ENCODE peak calls at places on chromosome 18, in five cellular contexts. One of them, this sample, is unnamed.

GRCh38 chr18:28740575-28740974 is 563.6 kb upstream of the CDH2 start:
- DNase-seq in K562: no peak
- DNase-seq in PC-3: no peak
- DNase-seq in fibroblast of lung: no peak
- DNase-seq in HepG2: no peak
- DNase-seq in this sample: no peak

GRCh38 chr18:5370332-5370731 is 74.8 kb upstream of the ZBTB14 start:
- DNase-seq in K562: no peak
- DNase-seq in PC-3: no peak
- DNase-seq in fibroblast of lung: peak; percentile 14
- DNase-seq in HepG2: peak; percentile 9
- DNase-seq in this sample: no peak

GRCh38 chr18:55869965-55870585 is 282.1 kb upstream of the TCF4 start:
- DNase-seq in K562: no peak
- DNase-seq in PC-3: peak; percentile 58
- DNase-seq in fibroblast of lung: peak; percentile 41
- DNase-seq in HepG2: no peak
- DNase-seq in this sample: no peak

GRCh38 chr18:57397440-57397839 is 37.7 kb upstream of the ONECUT2 start:
- DNase-seq in K562: no peak
- DNase-seq in PC-3: peak; percentile 53
- DNase-seq in fibroblast of lung: peak; percentile 66
- DNase-seq in HepG2: no peak
- DNase-seq in this sample: no peak

GRCh38 chr18:26813043-26813442 is 52.5 kb downstream of the AQP4 start:
- DNase-seq in K562: no peak
- DNase-seq in PC-3: peak; percentile 58
- DNase-seq in fibroblast of lung: peak; percentile 3
- DNase-seq in HepG2: peak; percentile 56
- DNase-seq in this sample: peak; percentile 19

GRCh38 chr18:60122339-60122738 is 222.5 kb downstream of the PMAIP1 start:
- DNase-seq in K562: no peak
- DNase-seq in PC-3: no peak
- DNase-seq in fibroblast of lung: no peak
- DNase-seq in HepG2: no peak
- DNase-seq in this sample: no peak

GRCh38 chr18:33579147-33579867 is 1.3 kb downstream of the ASXL3 start:
- DNase-seq in K562: no peak
- DNase-seq in PC-3: no peak
- DNase-seq in fibroblast of lung: peak; percentile 23
- DNase-seq in HepG2: no peak
- DNase-seq in this sample: no peak

GRCh38 chr18:48649231-48649630 is 110.4 kb downstream of the CTIF start:
- DNase-seq in K562: no peak
- DNase-seq in PC-3: no peak
- DNase-seq in fibroblast of lung: no peak
- DNase-seq in HepG2: peak; percentile 70
- DNase-seq in this sample: no peak

GRCh38 chr18:65751145-65752085 is 603 bp downstream of the CDH7 start:
- DNase-seq in K562: no peak
- DNase-seq in PC-3: no peak
- DNase-seq in fibroblast of lung: peak; percentile 3
- DNase-seq in HepG2: no peak
- DNase-seq in this sample: no peak

GRCh38 chr18:53416985-53417384 is 807.5 kb downstream of the MBD2 start:
- DNase-seq in K562: no peak
- DNase-seq in PC-3: no peak
- DNase-seq in fibroblast of lung: peak; percentile 1
- DNase-seq in HepG2: no peak
- DNase-seq in this sample: no peak

GRCh38 chr18:56702946-56703345 is 51.8 kb downstream of the WDR7 start:
- DNase-seq in K562: peak; percentile 12
- DNase-seq in PC-3: peak; percentile 76
- DNase-seq in fibroblast of lung: peak; percentile 36
- DNase-seq in HepG2: peak; percentile 24
- DNase-seq in this sample: peak; percentile 25

GRCh38 chr18:59022167-59022945 is 117.3 kb upstream of the SEC11C start:
- DNase-seq in K562: no peak
- DNase-seq in PC-3: no peak
- DNase-seq in fibroblast of lung: peak; percentile 30
- DNase-seq in HepG2: no peak
- DNase-seq in this sample: no peak

GRCh38 chr18:62870643-62871042 is 155.3 kb downstream of the PHLPP1 start:
- DNase-seq in K562: no peak
- DNase-seq in PC-3: no peak
- DNase-seq in fibroblast of lung: no peak
- DNase-seq in HepG2: no peak
- DNase-seq in this sample: no peak

GRCh38 chr18:72541871-72542690 is 2.1 kb downstream of the CBLN2 start:
- DNase-seq in K562: no peak
- DNase-seq in PC-3: no peak
- DNase-seq in fibroblast of lung: no peak
- DNase-seq in HepG2: no peak
- DNase-seq in this sample: peak; percentile 81

GRCh38 chr18:22065311-22065710 is 104.1 kb upstream of the GATA6 start:
- DNase-seq in K562: peak; percentile 31
- DNase-seq in PC-3: no peak
- DNase-seq in fibroblast of lung: no peak
- DNase-seq in HepG2: no peak
- DNase-seq in this sample: no peak

GRCh38 chr18:72830109-72830508 is 37.7 kb downstream of the NETO1 start:
- DNase-seq in K562: no peak
- DNase-seq in PC-3: peak; percentile 30
- DNase-seq in fibroblast of lung: peak; percentile 40
- DNase-seq in HepG2: no peak
- DNase-seq in this sample: peak; percentile 18

GRCh38 chr18:50274044-50274442 is 7.3 kb downstream of the MBD1 start:
- DNase-seq in K562: no peak
- DNase-seq in PC-3: no peak
- DNase-seq in fibroblast of lung: no peak
- DNase-seq in HepG2: no peak
- DNase-seq in this sample: no peak

GRCh38 chr18:43322133-43322532 is 44.8 kb upstream of the SYT4 start:
- DNase-seq in K562: no peak
- DNase-seq in PC-3: no peak
- DNase-seq in fibroblast of lung: no peak
- DNase-seq in HepG2: no peak
- DNase-seq in this sample: no peak
- TF ChIP-seq EZH2 in K562: no peak
- TF ChIP-seq EZH2 in PC-3: no peak
- TF ChIP-seq EZH2 in fibroblast of lung: no peak
- TF ChIP-seq EZH2 in HepG2: no peak
- TF ChIP-seq EZH2 in this sample: no peak

GRCh38 chr18:47250415-47251046 is 929 bp downstream of the SKOR2 start:
- DNase-seq in K562: no peak
- DNase-seq in PC-3: no peak
- DNase-seq in fibroblast of lung: no peak
- DNase-seq in HepG2: no peak
- DNase-seq in this sample: no peak

GRCh38 chr18:47253101-47253654 is 1.7 kb upstream of the SKOR2 start:
- DNase-seq in K562: no peak
- DNase-seq in PC-3: no peak
- DNase-seq in fibroblast of lung: no peak
- DNase-seq in HepG2: no peak
- DNase-seq in this sample: no peak

GRCh38 chr18:47251289-47252120 is at the start of gene SKOR2:
- DNase-seq in K562: no peak
- DNase-seq in PC-3: no peak
- DNase-seq in fibroblast of lung: peak; percentile 2
- DNase-seq in HepG2: no peak
- DNase-seq in this sample: no peak

GRCh38 chr18:47249602-47250001 is 1.9 kb downstream of the SKOR2 start:
- DNase-seq in K562: no peak
- DNase-seq in PC-3: no peak
- DNase-seq in fibroblast of lung: no peak
- DNase-seq in HepG2: no peak
- DNase-seq in this sample: no peak

DNA sequence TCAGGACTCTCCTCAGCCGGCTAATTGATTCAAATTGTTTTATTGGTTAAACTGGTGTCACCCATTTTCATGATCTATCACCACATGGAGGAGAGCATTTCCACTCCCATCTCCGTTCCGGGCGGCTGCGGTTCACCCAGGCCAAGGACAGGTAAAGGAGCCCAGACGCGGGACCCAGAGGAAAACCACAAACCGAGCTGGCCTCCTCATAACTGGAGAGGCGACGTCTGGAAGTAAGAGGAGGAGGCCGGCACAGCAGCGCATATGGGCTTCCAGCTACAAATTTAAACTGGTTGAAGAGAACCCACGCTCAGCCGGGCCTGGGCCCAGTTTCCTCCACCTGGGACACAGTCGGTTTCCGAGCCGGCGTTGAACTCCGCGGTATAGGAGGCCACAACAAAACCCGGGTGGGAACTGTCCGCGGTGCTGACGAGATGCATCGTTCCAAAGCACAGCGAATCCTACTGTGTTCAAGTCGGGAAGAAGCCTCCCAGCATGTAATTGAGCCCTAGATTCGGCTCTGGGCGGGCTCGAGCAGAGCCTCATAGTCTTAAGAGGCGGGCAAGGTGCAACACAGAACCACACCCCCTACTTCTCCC is 3.0 kb upstream of the SKOR2 start:
- DNase-seq in K562: peak; percentile 16
- DNase-seq in PC-3: peak; percentile 8
- DNase-seq in fibroblast of lung: peak; percentile 30
- DNase-seq in HepG2: peak; percentile 18
- DNase-seq in this sample: no peak
- TF ChIP-seq EZH2 in K562: no peak
- TF ChIP-seq EZH2 in PC-3: no peak
- TF ChIP-seq EZH2 in fibroblast of lung: no peak
- TF ChIP-seq EZH2 in HepG2: no peak
- TF ChIP-seq EZH2 in this sample: no peak

GRCh38 chr18:75211002-75211621 is 515 bp downstream of the TSHZ1 start:
- DNase-seq in K562: peak; percentile 23
- DNase-seq in PC-3: no peak
- DNase-seq in fibroblast of lung: no peak
- DNase-seq in HepG2: peak; percentile 19
- DNase-seq in this sample: peak; percentile 21
- TF ChIP-seq EZH2 in K562: no peak
- TF ChIP-seq EZH2 in PC-3: no peak
- TF ChIP-seq EZH2 in fibroblast of lung: no peak
- TF ChIP-seq EZH2 in HepG2: no peak
- TF ChIP-seq EZH2 in this sample: no peak

GRCh38 chr18:10361660-10362059 is 92.8 kb upstream of the APCDD1 start:
- DNase-seq in K562: no peak
- DNase-seq in PC-3: no peak
- DNase-seq in fibroblast of lung: no peak
- DNase-seq in HepG2: no peak
- DNase-seq in this sample: no peak

GRCh38 chr18:10367846-10368245 is 86.6 kb upstream of the APCDD1 start:
- DNase-seq in K562: no peak
- DNase-seq in PC-3: no peak
- DNase-seq in fibroblast of lung: no peak
- DNase-seq in HepG2: no peak
- DNase-seq in this sample: no peak

GRCh38 chr18:10368456-10369453 is 85.7 kb upstream of the APCDD1 start:
- DNase-seq in K562: no peak
- DNase-seq in PC-3: no peak
- DNase-seq in fibroblast of lung: no peak
- DNase-seq in HepG2: no peak
- DNase-seq in this sample: no peak

GRCh38 chr18:10365021-10365420 is 89.4 kb upstream of the APCDD1 start:
- DNase-seq in K562: no peak
- DNase-seq in PC-3: no peak
- DNase-seq in fibroblast of lung: no peak
- DNase-seq in HepG2: no peak
- DNase-seq in this sample: no peak

GRCh38 chr18:10365901-10366300 is 88.5 kb upstream of the APCDD1 start:
- DNase-seq in K562: no peak
- DNase-seq in PC-3: no peak
- DNase-seq in fibroblast of lung: no peak
- DNase-seq in HepG2: no peak
- DNase-seq in this sample: no peak
- TF ChIP-seq EZH2 in K562: no peak
- TF ChIP-seq EZH2 in PC-3: no peak
- TF ChIP-seq EZH2 in fibroblast of lung: no peak
- TF ChIP-seq EZH2 in HepG2: no peak
- TF ChIP-seq EZH2 in this sample: no peak

GRCh38 chr18:36583155-36583745 is 245.6 kb downstream of the TPGS2 start:
- DNase-seq in K562: no peak
- DNase-seq in PC-3: no peak
- DNase-seq in fibroblast of lung: no peak
- DNase-seq in HepG2: no peak
- DNase-seq in this sample: no peak

GRCh38 chr18:36578871-36579270 is 249.9 kb downstream of the TPGS2 start:
- DNase-seq in K562: no peak
- DNase-seq in PC-3: no peak
- DNase-seq in fibroblast of lung: peak; percentile 40
- DNase-seq in HepG2: no peak
- DNase-seq in this sample: no peak

GRCh38 chr18:36580874-36581750 is 247.7 kb downstream of the TPGS2 start:
- DNase-seq in K562: no peak
- DNase-seq in PC-3: peak; percentile 44
- DNase-seq in fibroblast of lung: peak; percentile 85
- DNase-seq in HepG2: no peak
- DNase-seq in this sample: no peak

GRCh38 chr18:36579311-36579710 is 249.5 kb downstream of the TPGS2 start:
- DNase-seq in K562: no peak
- DNase-seq in PC-3: no peak
- DNase-seq in fibroblast of lung: no peak
- DNase-seq in HepG2: no peak
- DNase-seq in this sample: no peak

GRCh38 chr18:36580266-36580665 is 248.5 kb downstream of the TPGS2 start:
- DNase-seq in K562: no peak
- DNase-seq in PC-3: no peak
- DNase-seq in fibroblast of lung: peak; percentile 63
- DNase-seq in HepG2: no peak
- DNase-seq in this sample: no peak
- TF ChIP-seq EZH2 in K562: no peak
- TF ChIP-seq EZH2 in PC-3: no peak
- TF ChIP-seq EZH2 in fibroblast of lung: no peak
- TF ChIP-seq EZH2 in HepG2: no peak
- TF ChIP-seq EZH2 in this sample: no peak

GRCh38 chr18:77134611-77135010 is 2.0 kb upstream of the MBP start:
- DNase-seq in K562: no peak
- DNase-seq in PC-3: no peak
- DNase-seq in fibroblast of lung: no peak
- DNase-seq in HepG2: no peak
- DNase-seq in this sample: no peak

GRCh38 chr18:77133920-77134496 is 1.4 kb upstream of the MBP start:
- DNase-seq in K562: no peak
- DNase-seq in PC-3: no peak
- DNase-seq in fibroblast of lung: no peak
- DNase-seq in HepG2: peak; percentile 20
- DNase-seq in this sample: no peak

GRCh38 chr18:77131652-77132368 is 773 bp downstream of the MBP start:
- DNase-seq in K562: no peak
- DNase-seq in PC-3: peak; percentile 45
- DNase-seq in fibroblast of lung: no peak
- DNase-seq in HepG2: no peak
- DNase-seq in this sample: no peak

GRCh38 chr18:77132369-77133050 is at the start of gene MBP:
- DNase-seq in K562: no peak
- DNase-seq in PC-3: peak; percentile 75
- DNase-seq in fibroblast of lung: no peak
- DNase-seq in HepG2: no peak
- DNase-seq in this sample: peak; percentile 56

GRCh38 chr18:77133051-77133919 is 702 bp upstream of the MBP start:
- DNase-seq in K562: no peak
- DNase-seq in PC-3: peak; percentile 45
- DNase-seq in fibroblast of lung: no peak
- DNase-seq in HepG2: no peak
- DNase-seq in this sample: no peak
- TF ChIP-seq EZH2 in K562: no peak
- TF ChIP-seq EZH2 in PC-3: no peak
- TF ChIP-seq EZH2 in fibroblast of lung: peak; percentile 81
- TF ChIP-seq EZH2 in HepG2: no peak
- TF ChIP-seq EZH2 in this sample: no peak

This sample was measured in MM.1S.